ENCODE peak calls at places on chromosomes 6 and 20, in ten cellular contexts. R is non-pigmented ciliary epithelial cell; E is NCI-H1930; X is activated T-cell treated with anti-CD3 and anti-CD28 coated beads for 24 hours; S is OCI-LY7; U is ascending aorta; W is activated T-helper 1 cell treated with anti-CD3 and anti-CD28 coated beads, Interleukin-2, amount 50 U/mL, for 16 hours; N is AG08395; J is AG09309; I is cardiac muscle cell. G is an unnamed sample.

GRCh38 chr6:132530293-132530974 is 7.6 kb upstream of the TAAR9 start:
- DNase-seq in R (peak), E (no peak), X (peak), S (peak), U (peak), W (peak), N (peak), J (peak), I (peak), G (peak)

GRCh38 chr20:20373046-20373706 is 5.3 kb downstream of the INSM1 start:
- DNase-seq in R (no peak), E (peak), X (no peak), S (no peak), U (no peak), W (no peak), N (peak), J (peak), I (peak), G (no peak)

GRCh38 chr6:150345786-150346185 is 23.0 kb upstream of the IYD start:
- DNase-seq in R (no peak), E (no peak), X (no peak), S (no peak), U (no peak), W (no peak), N (no peak), J (no peak), I (no peak), G (no peak)

GRCh38 chr6:99349620-99350141 is at the start of gene FAXC:
- DNase-seq in R (no peak), E (peak), X (no peak), S (no peak), U (no peak), W (no peak), N (peak), J (no peak), I (peak), G (peak)

GRCh38 chr20:57968111-57968510 is 258.3 kb upstream of the PMEPA1 start:
- DNase-seq in R (no peak), E (no peak), X (no peak), S (no peak), U (no peak), W (no peak), N (no peak), J (no peak), I (no peak), G (no peak)

GRCh38 chr6:116191881-116192280 is 62.0 kb downstream of the TSPYL4 start:
- DNase-seq in R (no peak), E (no peak), X (no peak), S (no peak), U (no peak), W (no peak), N (no peak), J (no peak), I (no peak), G (no peak)

GRCh38 chr6:43728586-43728985 is 41.0 kb upstream of the MRPS18A start:
- DNase-seq in R (no peak), E (no peak), X (no peak), S (no peak), U (peak), W (no peak), N (no peak), J (no peak), I (no peak), G (no peak)

GRCh38 chr6:108117427-108118358 is 43.2 kb upstream of the OSTM1 start:
- DNase-seq in R (no peak), E (no peak), X (no peak), S (no peak), U (no peak), W (no peak), N (no peak), J (no peak), I (peak), G (peak)

GRCh38 chr6:70669133-70669532 is 1.4 kb downstream of the SMAP1 start:
- DNase-seq in R (no peak), E (no peak), X (no peak), S (peak), U (no peak), W (no peak), N (no peak), J (no peak), I (no peak), G (no peak)

GRCh38 chr6:43205849-43206248 is 23.4 kb downstream of the DNPH1 start:
- DNase-seq in R (no peak), E (no peak), X (no peak), S (no peak), U (no peak), W (no peak), N (no peak), J (no peak), I (no peak), G (no peak)

GRCh38 chr20:3323398-3323797 is 84.1 kb downstream of the DNAAF9 start:
- DNase-seq in R (no peak), E (no peak), X (no peak), S (no peak), U (no peak), W (no peak), N (no peak), J (no peak), I (peak), G (no peak)

GRCh38 chr20:36097331-36097730 is 57.2 kb upstream of the EPB41L1 start:
- DNase-seq in R (peak), E (no peak), X (no peak), S (no peak), U (no peak), W (no peak), N (no peak), J (no peak), I (peak), G (no peak)

GRCh38 chr6:44537306-44538049 is 150.0 kb downstream of the CDC5L start:
- DNase-seq in R (no peak), E (no peak), X (no peak), S (no peak), U (peak), W (no peak), N (no peak), J (no peak), I (no peak), G (no peak)

GRCh38 chr6:108714774-108715414 is 133.3 kb upstream of the ARMC2 start:
- DNase-seq in R (no peak), E (no peak), X (no peak), S (no peak), U (peak), W (no peak), N (peak), J (no peak), I (peak), G (no peak)

GRCh38 chr20:57685134-57685851 is 24.5 kb downstream of the PMEPA1 start:
- DNase-seq in R (no peak), E (no peak), X (no peak), S (peak), U (no peak), W (no peak), N (no peak), J (no peak), I (peak), G (no peak)

GRCh38 chr6:14711056-14711703 is 534.7 kb upstream of the JARID2 start:
- DNase-seq in R (peak), E (no peak), X (peak), S (peak), U (no peak), W (no peak), N (peak), J (peak), I (peak), G (peak)

GRCh38 chr6:113011803-113012202 is 664.7 kb downstream of the RFPL4B start:
- DNase-seq in R (no peak), E (no peak), X (no peak), S (no peak), U (no peak), W (no peak), N (peak), J (peak), I (peak), G (no peak)

GRCh38 chr6:33237731-33238130 is 29.4 kb downstream of the RING1 start:
- DNase-seq in R (no peak), E (no peak), X (no peak), S (no peak), U (no peak), W (no peak), N (no peak), J (no peak), I (no peak), G (no peak)

GRCh38 chr6:85865665-85866372 is 223.1 kb upstream of the SYNCRIP start:
- DNase-seq in R (peak), E (no peak), X (no peak), S (no peak), U (no peak), W (no peak), N (no peak), J (peak), I (peak), G (peak)

G was measured in germinal center.